ENCODE peak calls at places on chromosomes 4 and X, in five cellular contexts. M, A, X, Q and P are unnamed samples.

GRCh38 chr4:183300070-183300469 is 20.0 kb downstream of the CLDN22 start:
- DNase-seq in A (no peak), Q (peak; percentile 16), M (no peak), X (peak; percentile 3), P (peak; percentile 59)

GRCh38 chrX:19986531-19986930 is 4.3 kb downstream of the BCLAF3 start:
- DNase-seq in X (no peak), Q (no peak), M (no peak), A (no peak), P (no peak)

GRCh38 chr4:69649207-69649606 is 3.8 kb downstream of the UGT2A1 start:
- DNase-seq in Q (no peak), X (no peak), M (no peak), A (no peak), P (no peak)

GRCh38 chr4:85512446-85513205 is 37.7 kb downstream of the ARHGAP24 start:
- DNase-seq in X (no peak), Q (no peak), A (no peak), M (no peak), P (no peak)

GRCh38 chr4:53592128-53592527 is 842 bp upstream of the LNX1 start:
- DNase-seq in A (no peak), Q (no peak), X (no peak), M (no peak), P (peak; percentile 54)

GRCh38 chr4:72567821-72568620 is 1.0 kb downstream of the ADAMTS3 start:
- DNase-seq in X (peak; percentile 81), Q (peak; percentile 90), A (peak; percentile 96), M (peak; percentile 0), P (peak; percentile 39)

GRCh38 chr4:155071962-155072361 is 136.5 kb upstream of the NPY2R start:
- DNase-seq in X (no peak), M (no peak), Q (no peak), A (no peak), P (no peak)

GRCh38 chr4:168831919-168832745 is 177.9 kb downstream of the CBR4 start:
- DNase-seq in Q (peak; percentile 89), M (peak; percentile 40), X (peak; percentile 84), A (peak; percentile 79), P (peak; percentile 83)

GRCh38 chrX:44621088-44621487 is 78.4 kb upstream of the FUNDC1 start:
- DNase-seq in Q (no peak), A (no peak), X (peak; percentile 8), M (no peak), P (no peak)

GRCh38 chr4:152109585-152110509 is 349.0 kb upstream of the GATB start:
- DNase-seq in X (peak; percentile 5), M (no peak), Q (peak; percentile 61), A (no peak), P (peak; percentile 92)

GRCh38 chrX:154019633-154020499 is at the start of gene IRAK1:
- DNase-seq in M (no peak), Q (peak; percentile 41), X (peak; percentile 61), A (no peak), P (peak; percentile 71)

GRCh38 chr4:173357939-173358338 is 12.8 kb upstream of the SAP30 start:
- DNase-seq in X (no peak), Q (no peak), M (no peak), A (no peak), P (no peak)

GRCh38 chr4:4499438-4500123 is 42.3 kb downstream of the STX18 start:
- DNase-seq in X (no peak), A (no peak), Q (no peak), M (no peak), P (no peak)